ENCODE peak calls at places on chromosomes 2 and 18, in six cellular contexts. H is omental fat pad, R is left lung, Q is fibroblast of lung, P is fibroblast of the aortic adventitia, Y is dorsolateral prefrontal cortex. J is an unnamed sample.

GRCh38 chr2:17035010-17035409 is 369.4 kb upstream of the CYRIA start:
- DNase-seq in P (no peak), Q (peak), H (no peak), Y (no peak), R (no peak), J (no peak)

GRCh38 chr2:32668254-32668653 is 40.4 kb downstream of the TTC27 start:
- DNase-seq in P (no peak), R (no peak), Y (no peak), H (no peak), Q (no peak), J (no peak)

GRCh38 chr2:97740590-97741182 is 27.3 kb downstream of the ZAP70 start:
- DNase-seq in H (no peak), P (peak), Q (no peak), R (peak), Y (peak), J (peak)

GRCh38 chr2:196987298-196987653 is 60.8 kb upstream of the PGAP1 start:
- DNase-seq in H (no peak), P (no peak), R (no peak), Q (no peak), Y (no peak), J (no peak)

GRCh38 chr2:190947711-190948251 is 66.2 kb downstream of the STAT1 start:
- DNase-seq in Q (peak), H (no peak), Y (no peak), R (no peak), P (peak), J (no peak)

GRCh38 chr2:98730851-98731708 is at the start of gene MGAT4A:
- DNase-seq in H (peak), Y (peak), Q (peak), R (peak), P (peak), J (peak)

GRCh38 chr2:163682695-163683094 is 53.1 kb downstream of the FIGN start:
- DNase-seq in P (peak), R (no peak), H (no peak), Y (no peak), Q (peak), J (no peak)

GRCh38 chr2:20065885-20066602 is 14.6 kb upstream of the LAPTM4A start:
- DNase-seq in P (peak), Q (peak), Y (peak), H (peak), R (no peak), J (no peak)

GRCh38 chr2:20650412-20650879 is 452 bp downstream of the HS1BP3 start:
- DNase-seq in Q (peak), P (peak), Y (peak), R (no peak), H (no peak), J (no peak)

GRCh38 chr2:65031341-65032015 is 24.7 kb upstream of the CEP68 start:
- DNase-seq in Y (no peak), R (no peak), P (peak), H (no peak), Q (no peak), J (no peak)

GRCh38 chr2:108215794-108216211 is 24.0 kb upstream of the SULT1C3 start:
- DNase-seq in R (no peak), H (no peak), P (peak), Y (no peak), Q (peak), J (no peak)
- TF ChIP-seq CTCF in R (no peak), H (no peak), P (peak), Y (peak), Q (peak), J (peak)

GRCh38 chr18:59646946-59647307 is 50.3 kb downstream of the CCBE1 start:
- DNase-seq in P (peak), Q (no peak), H (no peak), Y (no peak), R (no peak), J (no peak)

GRCh38 chr18:59650266-59650820 is 46.9 kb downstream of the CCBE1 start:
- DNase-seq in Y (no peak), R (no peak), P (no peak), H (no peak), Q (peak), J (no peak)

GRCh38 chr18:59649575-59649974 is 47.6 kb downstream of the CCBE1 start:
- DNase-seq in H (no peak), P (no peak), Q (peak), R (no peak), Y (no peak), J (no peak)

GRCh38 chr18:59643740-59644139 is 53.5 kb downstream of the CCBE1 start:
- DNase-seq in H (no peak), P (no peak), Y (no peak), R (no peak), Q (no peak), J (peak)

GRCh38 chr18:59646228-59646945 is 50.8 kb downstream of the CCBE1 start:
- DNase-seq in H (no peak), Q (no peak), Y (no peak), R (no peak), P (no peak), J (no peak)
- TF ChIP-seq CTCF in H (no peak), Q (no peak), Y (no peak), R (no peak), P (no peak), J (no peak)

DNA sequence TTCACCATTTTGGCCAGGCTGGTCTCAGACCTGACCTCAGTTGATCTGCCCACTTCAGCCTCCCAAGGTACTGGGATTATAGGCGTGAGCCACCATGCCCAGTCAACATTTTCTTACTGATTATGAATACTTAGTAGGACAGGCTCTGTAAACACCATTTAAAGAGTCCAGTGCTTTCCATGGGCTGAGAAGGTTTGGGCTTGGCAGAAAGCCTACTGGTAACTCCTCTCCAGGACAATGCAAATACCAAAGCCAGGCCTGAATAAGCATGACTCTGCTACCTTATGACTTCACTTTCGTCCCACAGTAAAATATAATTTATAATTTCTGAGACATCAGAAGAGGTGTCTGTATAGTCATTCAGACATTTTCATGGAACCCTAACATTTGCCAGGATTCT is 60.2 kb upstream of the FAM117B start:
- DNase-seq in Y (no peak), Q (peak), P (peak), H (no peak), R (no peak), J (no peak)
- TF ChIP-seq CTCF in Y (no peak), Q (no peak), P (no peak), H (no peak), R (no peak), J (no peak)

GRCh38 chr2:110852541-110853263 is 120.3 kb downstream of the ACOXL start:
- DNase-seq in P (no peak), R (no peak), H (no peak), Q (no peak), Y (no peak), J (no peak)

GRCh38 chr2:110853516-110853915 is 121.1 kb downstream of the ACOXL start:
- DNase-seq in P (peak), Q (peak), R (no peak), Y (no peak), H (no peak), J (no peak)

GRCh38 chr2:110851531-110851930 is 119.2 kb downstream of the ACOXL start:
- DNase-seq in Y (no peak), Q (no peak), H (no peak), P (no peak), R (no peak), J (no peak)

GRCh38 chr2:110852051-110852450 is 119.7 kb downstream of the ACOXL start:
- DNase-seq in Q (no peak), R (no peak), Y (no peak), P (no peak), H (no peak), J (no peak)

GRCh38 chr2:110854355-110855081 is 122.1 kb downstream of the ACOXL start:
- DNase-seq in R (no peak), H (no peak), P (no peak), Q (no peak), Y (no peak), J (no peak)
- TF ChIP-seq CTCF in R (no peak), H (no peak), P (peak), Q (peak), Y (peak), J (peak)

DNA sequence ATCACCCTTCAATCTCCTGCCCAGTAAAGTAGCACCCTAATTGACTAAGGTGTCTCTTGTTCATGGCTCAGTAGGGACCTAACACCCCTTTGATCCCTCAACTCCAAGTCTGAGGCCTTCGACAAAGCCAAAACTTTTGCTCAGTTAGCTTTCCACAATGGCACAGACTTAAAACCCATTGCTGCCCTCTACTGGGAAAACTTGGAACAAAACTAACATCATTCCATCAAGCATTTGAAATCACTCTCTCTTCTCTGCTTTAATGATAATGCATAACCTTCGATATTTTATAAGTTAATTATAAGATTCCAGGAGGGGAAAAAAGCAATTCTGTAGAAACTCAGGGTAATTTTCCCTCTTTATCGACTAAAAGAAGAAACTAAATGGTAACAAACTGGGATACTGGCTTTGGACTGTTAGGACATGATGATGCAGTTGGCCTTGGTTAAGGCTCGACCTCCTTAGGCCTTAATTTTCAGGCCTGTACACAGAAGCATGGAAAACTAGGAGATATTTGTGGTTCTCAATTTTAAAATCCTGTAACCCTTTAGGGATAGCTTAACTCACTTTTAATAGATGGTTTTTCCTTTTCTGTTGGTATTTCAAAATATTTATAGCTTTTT is 127.8 kb downstream of the STK39 start:
- DNase-seq in Y (no peak), Q (peak), H (no peak), R (no peak), P (peak), J (no peak)
- TF ChIP-seq CTCF in Y (peak), Q (peak), H (no peak), R (peak), P (peak), J (peak)

DNA sequence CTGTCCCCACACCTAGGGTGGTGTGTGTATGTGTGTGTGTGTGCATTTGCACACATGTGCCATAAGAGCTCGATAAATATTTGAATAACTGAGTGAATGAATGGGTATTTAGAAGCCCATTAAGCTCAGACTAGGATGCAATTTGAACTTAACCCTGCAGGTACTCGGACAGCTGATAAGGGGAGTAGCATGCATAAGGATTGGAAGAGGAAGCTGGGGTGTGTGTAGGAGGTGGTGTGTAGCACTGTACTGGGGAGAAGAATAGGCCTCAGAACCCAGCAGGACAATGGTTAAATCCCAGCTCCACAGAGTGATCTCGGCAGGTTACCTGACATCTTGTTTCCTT is 1.8 kb upstream of the KCNF1 start:
- DNase-seq in Y (no peak), H (no peak), P (no peak), R (no peak), Q (no peak), J (no peak)
- TF ChIP-seq CTCF in Y (no peak), H (no peak), P (no peak), R (no peak), Q (no peak), J (peak)

GRCh38 chr2:238134393-238134785 is 4.1 kb upstream of the KLHL30 start:
- DNase-seq in P (no peak), Y (no peak), Q (no peak), R (no peak), H (no peak), J (no peak)

GRCh38 chr2:238131761-238132462 is 6.6 kb upstream of the KLHL30 start:
- DNase-seq in Q (no peak), Y (no peak), P (no peak), R (no peak), H (no peak), J (no peak)

GRCh38 chr2:238132463-238133450 is 5.7 kb upstream of the KLHL30 start:
- DNase-seq in R (no peak), P (no peak), Q (no peak), H (no peak), Y (no peak), J (no peak)

GRCh38 chr2:238135601-238136150 is 2.8 kb upstream of the KLHL30 start:
- DNase-seq in R (no peak), Q (no peak), Y (no peak), H (no peak), P (no peak), J (no peak)

DNA sequence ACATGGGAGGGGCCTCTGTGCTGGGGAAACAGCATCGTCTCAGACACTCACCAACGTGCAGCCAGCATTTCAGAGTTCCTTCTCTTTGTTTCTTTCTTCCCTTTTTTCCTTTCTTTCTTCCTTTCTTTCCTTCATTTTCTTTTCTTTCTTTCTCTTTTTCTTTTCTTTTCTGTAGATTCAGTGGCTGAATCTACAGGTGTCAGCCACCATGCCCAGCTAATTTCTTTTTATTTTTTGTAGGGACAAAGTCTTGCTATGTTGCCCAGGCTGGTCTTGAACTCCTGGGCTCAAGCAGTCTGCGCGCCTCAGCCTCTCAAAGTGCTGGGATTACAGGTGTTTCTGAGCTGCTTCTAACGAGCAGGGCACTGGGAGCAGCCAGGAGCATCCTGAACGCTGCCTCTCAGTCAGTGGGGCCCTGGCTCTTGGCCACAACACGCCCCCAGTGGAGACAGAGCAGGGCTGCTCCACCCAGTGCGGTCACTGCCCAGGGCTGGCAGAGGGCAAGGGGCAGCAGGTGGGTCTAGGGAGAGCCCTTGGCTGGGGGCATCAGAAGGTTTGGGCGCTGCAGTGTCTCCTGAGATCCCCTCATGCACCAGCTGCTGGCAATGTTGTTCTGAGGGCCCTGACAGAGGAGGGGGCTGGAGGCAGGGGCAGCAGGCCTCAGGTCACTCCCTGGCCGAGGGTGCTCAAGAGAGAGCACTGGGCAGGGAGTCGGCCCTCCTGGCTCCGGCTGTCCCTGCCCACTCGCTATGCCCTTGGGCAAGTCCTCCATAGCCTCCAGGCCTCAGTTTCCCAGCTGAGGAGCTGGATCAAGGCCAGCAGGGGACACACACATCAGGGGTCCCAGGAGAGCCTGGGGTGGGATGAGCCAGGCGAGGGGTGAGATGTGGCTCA is 4.7 kb upstream of the KLHL30 start:
- DNase-seq in Y (no peak), R (no peak), P (no peak), Q (no peak), H (no peak), J (no peak)
- TF ChIP-seq CTCF in Y (no peak), R (no peak), P (no peak), Q (no peak), H (no peak), J (peak)

DNA sequence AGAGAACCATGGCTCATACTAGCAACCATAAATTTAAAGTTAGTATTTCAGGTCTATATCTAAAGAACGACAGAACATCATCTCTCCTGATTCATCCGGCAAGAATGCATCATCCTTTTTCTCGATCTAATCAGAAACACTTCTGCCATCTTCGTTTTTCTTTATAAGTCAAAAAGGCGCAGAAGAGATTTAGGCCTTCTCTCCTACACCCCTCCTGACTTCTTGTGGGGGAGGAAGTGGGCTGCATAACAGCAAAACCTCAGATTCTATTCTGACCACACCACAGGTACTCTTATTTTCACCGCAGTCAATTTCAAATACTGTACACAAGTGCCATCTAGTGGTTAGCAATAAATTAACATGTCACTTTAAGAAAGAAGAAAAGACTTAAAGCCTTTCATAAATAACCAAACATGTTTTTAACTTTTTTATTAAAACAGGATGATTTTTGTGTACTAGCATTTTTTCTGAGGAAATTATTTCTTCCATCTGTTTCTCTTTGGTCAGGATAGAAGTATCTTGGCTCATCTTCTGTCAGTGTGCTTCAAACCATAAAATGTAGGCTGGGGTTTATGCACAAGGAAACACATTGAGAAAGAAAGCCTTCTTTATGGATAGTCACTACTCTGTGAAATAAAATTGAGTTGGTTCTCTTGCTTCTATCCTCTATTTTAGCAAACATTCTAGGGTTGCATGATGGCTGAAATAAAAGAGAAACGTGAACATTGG is 48.3 kb upstream of the PIK3C3 start:
- DNase-seq in R (no peak), H (no peak), P (peak), Y (no peak), Q (peak), J (no peak)
- TF ChIP-seq CTCF in R (peak), H (peak), P (peak), Y (peak), Q (peak), J (peak)

GRCh38 chr2:6866982-6867381 is 1.3 kb upstream of the CMPK2 start:
- DNase-seq in Y (no peak), H (no peak), P (no peak), Q (no peak), R (no peak), J (no peak)

GRCh38 chr2:6864251-6864758 is 1.4 kb downstream of the CMPK2 start:
- DNase-seq in H (no peak), Q (no peak), Y (no peak), R (no peak), P (no peak), J (no peak)

GRCh38 chr2:6864938-6865345 is 765 bp downstream of the CMPK2 start:
- DNase-seq in P (no peak), Q (no peak), H (no peak), R (peak), Y (peak), J (peak)

GRCh38 chr2:6866239-6866745 is 585 bp upstream of the CMPK2 start:
- DNase-seq in Q (peak), H (no peak), Y (peak), R (peak), P (peak), J (no peak)

DNA sequence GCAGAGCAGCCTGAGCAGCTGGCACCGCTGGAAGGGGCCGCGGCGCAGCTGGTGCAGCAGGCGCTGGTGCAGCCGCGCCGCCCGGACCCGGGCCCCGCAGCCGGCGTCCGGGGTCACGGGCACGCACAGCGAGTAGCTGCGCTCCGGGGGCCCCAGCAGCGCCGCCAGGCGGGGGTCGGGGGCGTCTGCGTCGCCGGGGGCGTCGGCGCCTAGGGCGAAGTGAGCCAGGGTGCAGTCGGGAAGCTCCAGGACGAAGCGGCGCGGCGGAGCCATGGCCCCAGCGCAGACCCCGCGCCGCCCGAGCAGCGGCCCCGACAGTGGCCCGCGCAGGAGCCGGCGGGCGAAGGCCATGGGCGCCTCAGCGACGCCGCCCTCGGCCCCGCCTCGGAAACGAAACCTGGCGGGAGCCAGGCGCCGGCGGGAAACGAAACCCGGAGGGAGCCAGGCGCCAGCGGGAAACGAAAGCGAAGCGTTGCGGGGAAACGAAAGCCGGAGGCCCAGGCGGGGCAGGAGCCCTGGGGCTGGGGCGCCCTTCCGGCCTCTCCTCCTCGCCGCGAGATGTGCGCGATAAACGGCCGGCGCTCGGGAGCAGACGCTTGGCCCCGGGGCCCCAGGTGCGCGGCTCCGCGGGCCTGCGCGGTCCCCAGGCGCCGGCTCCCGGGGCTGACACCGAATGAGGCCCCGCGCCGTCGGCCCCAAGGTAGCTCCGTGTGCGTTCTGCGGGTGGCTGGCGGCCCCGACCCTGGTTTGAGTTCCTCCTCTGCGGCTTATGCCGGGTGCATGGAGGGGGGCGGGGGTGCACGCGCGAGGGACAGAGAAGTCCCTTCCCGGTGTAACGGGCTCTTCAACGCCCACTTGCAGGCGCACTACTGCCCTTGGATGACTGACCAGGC is at the start of gene CMPK2:
- DNase-seq in P (peak), R (peak), Q (peak), H (no peak), Y (peak), J (peak)
- TF ChIP-seq CTCF in P (no peak), R (peak), Q (no peak), H (no peak), Y (no peak), J (peak)